ENCODE peak calls at places on chromosomes 11 and 22, in seven cellular contexts. N, E, Z, H, B, F and K are unnamed samples.

GRCh38 chr22:29756341-29756740 is 10.5 kb downstream of the ZMAT5 start:
- DNase-seq in E (no peak), B (no peak), F (no peak), H (no peak), N (no peak), Z (no peak), K (no peak)

GRCh38 chr22:19505735-19506126 is 18.5 kb downstream of the CLDN5 start:
- DNase-seq in N (no peak), F (no peak), E (no peak), B (no peak), Z (no peak), H (no peak), K (no peak)

GRCh38 chr11:18721576-18722292 is 4.3 kb downstream of the IGSF22 start:
- DNase-seq in Z (peak; percentile 41), N (peak; percentile 37), H (no peak), B (no peak), E (peak; percentile 54), F (no peak), K (peak; percentile 91)

GRCh38 chr11:8759634-8760033 is 77.0 kb downstream of the RPL27A start:
- DNase-seq in B (no peak), E (no peak), N (peak; percentile 60), F (no peak), Z (peak; percentile 33), H (no peak), K (no peak)

GRCh38 chr22:50318356-50318697 is 8.5 kb downstream of the DENND6B start:
- DNase-seq in Z (no peak), B (no peak), N (no peak), E (no peak), H (no peak), F (no peak), K (no peak)

GRCh38 chr11:123191939-123192338 is 3.1 kb downstream of the CLMP start:
- DNase-seq in N (no peak), H (no peak), E (no peak), B (no peak), F (no peak), Z (no peak), K (no peak)

GRCh38 chr11:83827520-83827919 is 541.4 kb upstream of the CCDC90B start:
- DNase-seq in E (peak; percentile 16), H (no peak), N (no peak), B (no peak), F (no peak), Z (no peak), K (no peak)

GRCh38 chr22:47627561-47628253 is 865.3 kb downstream of the TBC1D22A start:
- DNase-seq in B (no peak), N (no peak), H (no peak), Z (no peak), F (no peak), E (no peak), K (peak; percentile 28)

GRCh38 chr22:23762866-23763578 is at the start of gene C22orf15:
- DNase-seq in B (no peak), Z (no peak), H (no peak), N (no peak), F (no peak), E (peak; percentile 44), K (no peak)

GRCh38 chr11:96065379-96065778 is 141.5 kb upstream of the MTMR2 start:
- DNase-seq in F (no peak), Z (no peak), E (no peak), H (no peak), B (no peak), N (no peak), K (no peak)

GRCh38 chr11:31903225-31904074 is 92.3 kb upstream of the PAX6 start:
- DNase-seq in B (no peak), N (no peak), F (no peak), E (no peak), Z (no peak), H (peak; percentile 91), K (peak; percentile 14)

GRCh38 chr11:17547932-17548331 is 873 bp downstream of the OTOG start:
- DNase-seq in F (no peak), H (no peak), E (no peak), B (no peak), N (no peak), Z (no peak), K (no peak)

GRCh38 chr11:83520849-83521248 is 234.7 kb upstream of the CCDC90B start:
- DNase-seq in Z (no peak), F (no peak), B (no peak), N (no peak), H (no peak), E (no peak), K (no peak)

GRCh38 chr22:24728790-24729637 is 45.5 kb downstream of the PIWIL3 start:
- DNase-seq in F (no peak), Z (peak; percentile 22), H (no peak), E (peak; percentile 93), B (no peak), N (no peak), K (no peak)

GRCh38 chr22:47006869-47007268 is 244.4 kb downstream of the TBC1D22A start:
- DNase-seq in N (no peak), F (no peak), E (no peak), H (no peak), Z (no peak), B (no peak), K (no peak)

DNA sequence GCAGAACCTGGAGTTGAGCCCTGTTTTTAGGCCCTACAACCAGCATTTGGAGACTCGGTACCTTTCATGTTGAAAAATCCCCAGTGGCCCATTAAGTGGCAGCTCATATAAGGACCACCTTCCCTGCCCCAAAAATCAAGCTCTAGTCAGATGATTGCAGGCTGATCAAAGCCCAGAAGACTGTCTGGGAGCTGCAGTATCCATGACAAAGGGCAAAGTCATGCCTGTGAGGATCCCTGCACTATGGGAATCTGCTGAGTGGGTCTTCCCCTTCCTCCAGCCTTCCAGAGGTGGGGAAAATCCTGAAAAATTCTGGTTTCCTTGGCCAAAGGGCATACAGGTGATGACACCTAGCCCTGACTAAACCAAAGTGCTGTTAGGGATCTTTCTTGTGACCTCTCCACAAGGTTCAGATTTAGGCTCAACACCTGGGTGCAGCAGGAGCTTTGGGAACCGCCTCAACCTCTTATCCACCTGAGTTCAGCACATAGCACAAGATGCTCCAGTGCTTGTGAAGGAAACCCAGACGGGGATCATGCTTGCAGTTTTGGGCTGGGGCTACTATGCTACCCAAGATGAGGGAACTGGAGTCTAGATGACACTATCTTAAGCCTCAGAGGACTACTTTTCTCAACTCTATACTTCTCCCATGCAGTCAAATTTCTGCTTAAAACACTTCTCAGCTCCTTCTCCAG is 1.2 kb upstream of the TRIM3 start:
- DNase-seq in Z (no peak), F (no peak), B (no peak), N (no peak), E (no peak), H (no peak), K (no peak)
- H3K4me3 ChIP-seq in Z (no peak overlapping the region), F (no peak overlapping the region), B (no peak overlapping the region), N (no peak overlapping the region), E (no peak overlapping the region), H (no peak overlapping the region), K (no peak overlapping the region)

GRCh38 chr22:33299245-33299956 is 241.2 kb upstream of the SYN3 start:
- DNase-seq in Z (no peak), N (no peak), E (no peak), H (no peak), F (no peak), B (no peak), K (no peak)
- H3K4me3 ChIP-seq in Z (no peak overlapping the region), N (no peak overlapping the region), E (no peak overlapping the region), H (no peak overlapping the region), F (no peak overlapping the region), B (no peak overlapping the region), K (no peak overlapping the region)

GRCh38 chr22:41888638-41889200 is 26.2 kb downstream of the SHISA8 start:
- DNase-seq in E (no peak), B (peak; percentile 24), H (no peak), Z (no peak), N (no peak), F (no peak), K (no peak)

GRCh38 chr22:41885116-41885515 is 29.8 kb downstream of the SHISA8 start:
- DNase-seq in E (no peak), B (no peak), Z (no peak), F (no peak), N (no peak), H (no peak), K (no peak)

GRCh38 chr22:41880653-41881052 is 34.2 kb downstream of the SHISA8 start:
- DNase-seq in B (no peak), F (no peak), Z (no peak), H (no peak), N (no peak), E (no peak), K (no peak)

GRCh38 chr22:41883400-41883799 is 31.5 kb downstream of the SHISA8 start:
- DNase-seq in H (no peak), E (no peak), N (no peak), B (no peak), F (no peak), Z (no peak), K (no peak)

GRCh38 chr22:41885576-41885975 is 29.3 kb downstream of the SHISA8 start:
- DNase-seq in N (no peak), Z (no peak), H (no peak), F (no peak), B (no peak), E (no peak), K (no peak)
- H3K4me3 ChIP-seq in N (no peak overlapping the region), Z (no peak overlapping the region), H (no peak overlapping the region), F (no peak overlapping the region), B (no peak overlapping the region), E (no peak overlapping the region), K (no peak overlapping the region)

GRCh38 chr11:66905631-66906030 is 48.8 kb downstream of the LRFN4 start:
- DNase-seq in N (no peak), Z (no peak), E (no peak), F (no peak), H (no peak), B (no peak), K (no peak)

GRCh38 chr11:66907751-66908173 is 50.4 kb downstream of the PC start:
- DNase-seq in F (no peak), H (peak; percentile 76), Z (no peak), B (no peak), N (no peak), E (no peak), K (no peak)

GRCh38 chr11:66904981-66905521 is 48.2 kb downstream of the LRFN4 start:
- DNase-seq in B (no peak), F (no peak), H (no peak), Z (no peak), N (no peak), E (no peak), K (no peak)

GRCh38 chr11:66904561-66904960 is 47.7 kb downstream of the LRFN4 start:
- DNase-seq in H (no peak), E (no peak), N (no peak), B (no peak), Z (no peak), F (no peak), K (no peak)

DNA sequence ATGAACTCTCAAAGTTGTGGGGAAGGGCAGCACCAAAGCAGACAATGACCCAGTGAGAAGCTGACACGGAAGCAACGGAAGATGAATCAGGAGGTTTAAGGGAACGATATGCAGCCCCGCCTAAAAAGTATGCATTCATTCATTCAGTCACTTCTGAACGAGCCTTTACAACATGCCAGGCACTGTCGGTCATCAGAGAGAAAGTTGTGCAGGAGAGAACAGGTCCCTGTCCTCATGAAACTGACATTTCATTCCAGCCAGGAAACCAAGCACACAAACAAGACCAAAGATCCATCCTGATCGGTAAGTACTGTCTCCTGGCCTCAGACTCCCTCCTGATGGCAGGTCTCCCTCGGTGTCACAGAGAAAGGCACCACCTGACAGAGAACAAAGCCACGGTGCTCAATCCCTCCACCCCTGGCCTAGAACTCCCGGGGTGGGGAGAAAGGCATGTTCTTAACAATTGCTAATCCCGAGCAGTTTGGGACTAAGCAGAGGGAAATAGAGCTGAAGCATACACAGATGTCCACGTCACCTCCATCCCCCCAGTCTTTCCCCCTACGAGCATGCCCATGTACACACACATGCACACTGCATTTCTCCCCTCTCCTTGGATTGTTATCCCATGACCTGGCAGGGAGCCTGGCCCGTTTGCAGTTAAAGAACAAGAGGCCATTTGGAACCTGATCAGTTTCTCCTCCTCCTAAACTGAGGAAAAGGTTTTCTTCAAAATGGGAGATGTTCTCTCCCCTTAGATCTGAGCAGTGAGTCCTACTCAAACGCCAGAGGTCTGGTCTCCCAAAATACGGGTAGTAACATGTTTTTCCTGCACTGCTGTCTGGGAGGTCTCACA is 49.4 kb downstream of the LRFN4 start:
- DNase-seq in E (peak; percentile 29), H (peak; percentile 68), Z (no peak), B (no peak), F (no peak), N (no peak), K (no peak)
- H3K4me3 ChIP-seq in E (no peak overlapping the region), H (peak overlapping the region; percentile 59), Z (no peak overlapping the region), B (no peak overlapping the region), F (no peak overlapping the region), N (no peak overlapping the region), K (no peak overlapping the region)